ENCODE peak calls at places on chromosomes 13 and 19, in six cellular contexts. One of them, this sample, is unnamed.
A peak's percentile ranks its signal among the peaks of the same experiment; 100 is the strongest.

GRCh38 chr19:20661150-20661819 is at the start of gene ZNF626:
- DNase-seq in mucosa of descending colon: peak; percentile 95
- DNase-seq in PC-9: peak; percentile 94
- DNase-seq in cardiac fibroblast: peak; percentile 98
- DNase-seq in HFF-Myc: peak; percentile 80
- DNase-seq in BE2C: peak; percentile 97
- DNase-seq in this sample: peak; percentile 90

GRCh38 chr13:105611424-105611823 is 924.0 kb downstream of the EFNB2 start:
- DNase-seq in mucosa of descending colon: no peak
- DNase-seq in PC-9: no peak
- DNase-seq in cardiac fibroblast: peak; percentile 72
- DNase-seq in HFF-Myc: no peak
- DNase-seq in BE2C: no peak
- DNase-seq in this sample: no peak

GRCh38 chr13:94195715-94196114 is 283.8 kb downstream of the DCT start:
- DNase-seq in mucosa of descending colon: no peak
- DNase-seq in PC-9: no peak
- DNase-seq in cardiac fibroblast: peak; percentile 80
- DNase-seq in HFF-Myc: peak; percentile 27
- DNase-seq in BE2C: no peak
- DNase-seq in this sample: peak; percentile 20

GRCh38 chr13:91126806-91127205 is 220.7 kb upstream of the MIR17HG start:
- DNase-seq in mucosa of descending colon: no peak
- DNase-seq in PC-9: no peak
- DNase-seq in cardiac fibroblast: peak; percentile 8
- DNase-seq in HFF-Myc: no peak
- DNase-seq in BE2C: no peak
- DNase-seq in this sample: no peak

GRCh38 chr13:86741762-86742285 is 929.3 kb upstream of the SLITRK5 start:
- DNase-seq in mucosa of descending colon: no peak
- DNase-seq in PC-9: no peak
- DNase-seq in cardiac fibroblast: no peak
- DNase-seq in HFF-Myc: no peak
- DNase-seq in BE2C: no peak
- DNase-seq in this sample: no peak

GRCh38 chr19:3383121-3383722 is 16.8 kb downstream of the NFIC start:
- DNase-seq in mucosa of descending colon: no peak
- DNase-seq in PC-9: no peak
- DNase-seq in cardiac fibroblast: no peak
- DNase-seq in HFF-Myc: no peak
- DNase-seq in BE2C: no peak
- DNase-seq in this sample: no peak

GRCh38 chr19:7327802-7328201 is 20.9 kb upstream of the ARHGEF18 start:
- DNase-seq in mucosa of descending colon: no peak
- DNase-seq in PC-9: no peak
- DNase-seq in cardiac fibroblast: no peak
- DNase-seq in HFF-Myc: no peak
- DNase-seq in BE2C: no peak
- DNase-seq in this sample: no peak

GRCh38 chr19:6731822-6732221 is 5.6 kb downstream of the GPR108 start:
- DNase-seq in mucosa of descending colon: no peak
- DNase-seq in PC-9: no peak
- DNase-seq in cardiac fibroblast: no peak
- DNase-seq in HFF-Myc: no peak
- DNase-seq in BE2C: no peak
- DNase-seq in this sample: no peak

GRCh38 chr19:52603558-52604207 is 33.6 kb downstream of the ZNF701 start:
- DNase-seq in mucosa of descending colon: no peak
- DNase-seq in PC-9: no peak
- DNase-seq in cardiac fibroblast: peak; percentile 53
- DNase-seq in HFF-Myc: no peak
- DNase-seq in BE2C: no peak
- DNase-seq in this sample: no peak

GRCh38 chr19:5253403-5254110 is 87.1 kb downstream of the PTPRS start:
- DNase-seq in mucosa of descending colon: no peak
- DNase-seq in PC-9: no peak
- DNase-seq in cardiac fibroblast: no peak
- DNase-seq in HFF-Myc: no peak
- DNase-seq in BE2C: no peak
- DNase-seq in this sample: no peak

GRCh38 chr19:33771308-33772101 is 25.2 kb upstream of the KCTD15 start:
- DNase-seq in mucosa of descending colon: peak; percentile 82
- DNase-seq in PC-9: peak; percentile 46
- DNase-seq in cardiac fibroblast: peak; percentile 73
- DNase-seq in HFF-Myc: no peak
- DNase-seq in BE2C: peak; percentile 87
- DNase-seq in this sample: peak; percentile 22

GRCh38 chr19:55246462-55247451 is 12.1 kb downstream of the PPP6R1 start:
- DNase-seq in mucosa of descending colon: no peak
- DNase-seq in PC-9: no peak
- DNase-seq in cardiac fibroblast: no peak
- DNase-seq in HFF-Myc: no peak
- DNase-seq in BE2C: no peak
- DNase-seq in this sample: no peak

GRCh38 chr19:3699741-3700241 is 477 bp downstream of the PIP5K1C start:
- DNase-seq in mucosa of descending colon: no peak
- DNase-seq in PC-9: no peak
- DNase-seq in cardiac fibroblast: no peak
- DNase-seq in HFF-Myc: no peak
- DNase-seq in BE2C: no peak
- DNase-seq in this sample: no peak

GRCh38 chr13:47076536-47076935 is 179.7 kb upstream of the HTR2A start:
- DNase-seq in mucosa of descending colon: no peak
- DNase-seq in PC-9: no peak
- DNase-seq in cardiac fibroblast: no peak
- DNase-seq in HFF-Myc: no peak
- DNase-seq in BE2C: no peak
- DNase-seq in this sample: no peak

GRCh38 chr19:1244693-1245451 is 3.3 kb downstream of the ATP5F1D start:
- DNase-seq in mucosa of descending colon: peak; percentile 76
- DNase-seq in PC-9: no peak
- DNase-seq in cardiac fibroblast: no peak
- DNase-seq in HFF-Myc: no peak
- DNase-seq in BE2C: no peak
- DNase-seq in this sample: no peak

GRCh38 chr13:27830010-27830409 is 37.7 kb downstream of the GSX1 start:
- DNase-seq in mucosa of descending colon: peak; percentile 74
- DNase-seq in PC-9: no peak
- DNase-seq in cardiac fibroblast: peak; percentile 21
- DNase-seq in HFF-Myc: no peak
- DNase-seq in BE2C: peak; percentile 77
- DNase-seq in this sample: no peak

GRCh38 chr13:91247768-91248167 is 99.7 kb upstream of the MIR17HG start:
- DNase-seq in mucosa of descending colon: no peak
- DNase-seq in PC-9: no peak
- DNase-seq in cardiac fibroblast: no peak
- DNase-seq in HFF-Myc: no peak
- DNase-seq in BE2C: no peak
- DNase-seq in this sample: no peak

GRCh38 chr19:54470991-54471782 is 1.9 kb downstream of the CDC42EP5 start:
- DNase-seq in mucosa of descending colon: peak; percentile 71
- DNase-seq in PC-9: no peak
- DNase-seq in cardiac fibroblast: no peak
- DNase-seq in HFF-Myc: no peak
- DNase-seq in BE2C: no peak
- DNase-seq in this sample: no peak

GRCh38 chr13:53405616-53406015 is 377.0 kb downstream of the OLFM4 start:
- DNase-seq in mucosa of descending colon: no peak
- DNase-seq in PC-9: no peak
- DNase-seq in cardiac fibroblast: no peak
- DNase-seq in HFF-Myc: no peak
- DNase-seq in BE2C: no peak
- DNase-seq in this sample: no peak

GRCh38 chr13:70784590-70784989 is 676.3 kb upstream of the KLHL1 start:
- DNase-seq in mucosa of descending colon: no peak
- DNase-seq in PC-9: no peak
- DNase-seq in cardiac fibroblast: no peak
- DNase-seq in HFF-Myc: no peak
- DNase-seq in BE2C: no peak
- DNase-seq in this sample: no peak

GRCh38 chr13:68481130-68481529 is 1251.0 kb upstream of the PCDH9 start:
- DNase-seq in mucosa of descending colon: no peak
- DNase-seq in PC-9: no peak
- DNase-seq in cardiac fibroblast: no peak
- DNase-seq in HFF-Myc: no peak
- DNase-seq in BE2C: no peak
- DNase-seq in this sample: no peak

GRCh38 chr13:79874396-79875360 is 393.7 kb downstream of the NDFIP2 start:
- DNase-seq in mucosa of descending colon: no peak
- DNase-seq in PC-9: no peak
- DNase-seq in cardiac fibroblast: no peak
- DNase-seq in HFF-Myc: no peak
- DNase-seq in BE2C: no peak
- DNase-seq in this sample: no peak

GRCh38 chr13:52371736-52372247 is 34.2 kb downstream of the THSD1 start:
- DNase-seq in mucosa of descending colon: no peak
- DNase-seq in PC-9: peak; percentile 43
- DNase-seq in cardiac fibroblast: peak; percentile 59
- DNase-seq in HFF-Myc: peak; percentile 22
- DNase-seq in BE2C: peak; percentile 9
- DNase-seq in this sample: no peak

GRCh38 chr19:18647371-18647767 is 10.5 kb downstream of the KLHL26 start:
- DNase-seq in mucosa of descending colon: no peak
- DNase-seq in PC-9: no peak
- DNase-seq in cardiac fibroblast: no peak
- DNase-seq in HFF-Myc: no peak
- DNase-seq in BE2C: no peak
- DNase-seq in this sample: no peak

GRCh38 chr13:27820524-27821482 is 28.5 kb downstream of the GSX1 start:
- DNase-seq in mucosa of descending colon: no peak
- DNase-seq in PC-9: no peak
- DNase-seq in cardiac fibroblast: no peak
- DNase-seq in HFF-Myc: no peak
- DNase-seq in BE2C: no peak
- DNase-seq in this sample: no peak

GRCh38 chr19:15297416-15298224 is 34.7 kb downstream of the BRD4 start:
- DNase-seq in mucosa of descending colon: no peak
- DNase-seq in PC-9: no peak
- DNase-seq in cardiac fibroblast: peak; percentile 37
- DNase-seq in HFF-Myc: peak; percentile 55
- DNase-seq in BE2C: peak; percentile 32
- DNase-seq in this sample: peak; percentile 54

GRCh38 chr13:97273341-97273831 is 51.3 kb downstream of the MBNL2 start:
- DNase-seq in mucosa of descending colon: no peak
- DNase-seq in PC-9: no peak
- DNase-seq in cardiac fibroblast: no peak
- DNase-seq in HFF-Myc: no peak
- DNase-seq in BE2C: no peak
- DNase-seq in this sample: no peak

GRCh38 chr19:50255115-50255514 is 51.7 kb downstream of the MYH14 start:
- DNase-seq in mucosa of descending colon: no peak
- DNase-seq in PC-9: no peak
- DNase-seq in cardiac fibroblast: no peak
- DNase-seq in HFF-Myc: no peak
- DNase-seq in BE2C: no peak
- DNase-seq in this sample: no peak

GRCh38 chr19:45641274-45642105 is 2.3 kb upstream of the EML2 start:
- DNase-seq in mucosa of descending colon: peak; percentile 97
- DNase-seq in PC-9: peak; percentile 98
- DNase-seq in cardiac fibroblast: peak; percentile 84
- DNase-seq in HFF-Myc: peak; percentile 86
- DNase-seq in BE2C: no peak
- DNase-seq in this sample: no peak

GRCh38 chr19:44072543-44073401 is 813 bp downstream of the ZNF284 start:
- DNase-seq in mucosa of descending colon: peak; percentile 13
- DNase-seq in PC-9: no peak
- DNase-seq in cardiac fibroblast: peak; percentile 5
- DNase-seq in HFF-Myc: no peak
- DNase-seq in BE2C: no peak
- DNase-seq in this sample: no peak

GRCh38 chr13:80070024-80070703 is 270.8 kb downstream of the SPRY2 start:
- DNase-seq in mucosa of descending colon: peak; percentile 36
- DNase-seq in PC-9: no peak
- DNase-seq in cardiac fibroblast: no peak
- DNase-seq in HFF-Myc: no peak
- DNase-seq in BE2C: no peak
- DNase-seq in this sample: no peak

GRCh38 chr13:26503826-26504594 is 53.5 kb upstream of the WASF3 start:
- DNase-seq in mucosa of descending colon: no peak
- DNase-seq in PC-9: no peak
- DNase-seq in cardiac fibroblast: no peak
- DNase-seq in HFF-Myc: no peak
- DNase-seq in BE2C: no peak
- DNase-seq in this sample: no peak
- TF ChIP-seq CTCF in mucosa of descending colon: no peak
- TF ChIP-seq CTCF in PC-9: no peak
- TF ChIP-seq CTCF in cardiac fibroblast: no peak
- TF ChIP-seq CTCF in HFF-Myc: no peak
- TF ChIP-seq CTCF in BE2C: no peak
- TF ChIP-seq CTCF in this sample: no peak

GRCh38 chr13:102589291-102589822 is 7.4 kb upstream of the TPP2 start:
- DNase-seq in mucosa of descending colon: no peak
- DNase-seq in PC-9: no peak
- DNase-seq in cardiac fibroblast: no peak
- DNase-seq in HFF-Myc: no peak
- DNase-seq in BE2C: no peak
- DNase-seq in this sample: no peak
- TF ChIP-seq CTCF in mucosa of descending colon: no peak
- TF ChIP-seq CTCF in PC-9: no peak
- TF ChIP-seq CTCF in cardiac fibroblast: no peak
- TF ChIP-seq CTCF in HFF-Myc: no peak
- TF ChIP-seq CTCF in BE2C: no peak
- TF ChIP-seq CTCF in this sample: no peak

DNA sequence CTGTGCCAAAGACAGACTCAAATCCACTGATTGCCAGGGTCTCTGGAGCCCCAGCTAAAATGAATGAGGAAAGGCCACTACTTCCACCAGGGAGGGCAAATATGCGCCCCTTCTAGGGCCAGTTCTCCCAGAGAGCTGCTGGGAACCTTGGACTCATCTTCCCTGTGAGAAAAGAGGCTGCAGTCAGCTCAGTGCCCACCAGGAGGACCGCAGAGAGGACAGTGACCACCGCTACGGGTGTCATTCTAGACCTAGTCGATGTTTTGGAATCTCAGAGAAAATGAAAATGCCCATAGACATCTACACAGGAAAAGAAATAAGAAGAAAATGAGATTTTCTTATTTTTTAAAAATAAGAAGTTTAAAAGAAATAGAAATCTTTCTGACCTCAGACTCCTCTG is 235.1 kb downstream of the UQCRFS1 start:
- DNase-seq in mucosa of descending colon: no peak
- DNase-seq in PC-9: no peak
- DNase-seq in cardiac fibroblast: no peak
- DNase-seq in HFF-Myc: no peak
- DNase-seq in BE2C: no peak
- DNase-seq in this sample: no peak
- TF ChIP-seq CTCF in mucosa of descending colon: no peak
- TF ChIP-seq CTCF in PC-9: peak; percentile 14
- TF ChIP-seq CTCF in cardiac fibroblast: peak; percentile 26
- TF ChIP-seq CTCF in HFF-Myc: no peak
- TF ChIP-seq CTCF in BE2C: no peak
- TF ChIP-seq CTCF in this sample: peak; percentile 4

DNA sequence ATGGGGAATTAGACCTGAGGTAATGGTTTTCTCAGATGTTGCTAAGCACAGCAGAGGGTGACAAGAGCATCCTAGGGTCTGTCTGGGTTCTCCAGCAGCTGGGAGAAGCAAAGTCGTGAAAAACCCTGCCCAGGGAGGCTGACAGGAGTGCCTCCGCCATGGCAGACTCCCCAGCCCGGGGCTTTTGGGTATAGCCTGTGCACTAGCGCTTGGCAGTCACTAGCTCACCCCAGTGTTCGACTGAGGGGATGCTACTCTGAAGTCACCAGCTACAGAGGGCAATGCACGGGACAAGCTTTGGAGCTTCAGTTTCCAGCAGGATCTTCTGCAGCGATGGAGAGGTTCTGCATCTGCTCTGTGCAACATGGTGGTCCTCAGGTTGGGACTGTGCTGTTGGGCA is 87.5 kb downstream of the ING1 start:
- DNase-seq in mucosa of descending colon: no peak
- DNase-seq in PC-9: peak; percentile 34
- DNase-seq in cardiac fibroblast: no peak
- DNase-seq in HFF-Myc: no peak
- DNase-seq in BE2C: no peak
- DNase-seq in this sample: no peak
- TF ChIP-seq CTCF in mucosa of descending colon: no peak
- TF ChIP-seq CTCF in PC-9: no peak
- TF ChIP-seq CTCF in cardiac fibroblast: no peak
- TF ChIP-seq CTCF in HFF-Myc: no peak
- TF ChIP-seq CTCF in BE2C: no peak
- TF ChIP-seq CTCF in this sample: no peak

This sample was measured in AG09319.